ENCODE peak calls at places on chromosomes 1 and 21, in five cellular contexts. J is HepG2, N is K562, O is H1, U is GM12878. H is an unnamed sample.

GRCh38 chr1:233183226-233184020 is 112.1 kb downstream of the PCNX2 start:
- DNase-seq in O (no peak), N (no peak), U (no peak), J (no peak), H (no peak)

GRCh38 chr1:51867479-51868232 is 10.9 kb downstream of the NRDC start:
- DNase-seq in U (no peak), O (no peak), N (no peak), J (peak), H (no peak)

GRCh38 chr1:118948796-118949195 is 39.3 kb downstream of the TBX15 start:
- DNase-seq in U (no peak), J (no peak), N (no peak), O (no peak), H (no peak)

GRCh38 chr1:163361123-163361934 is 39.6 kb downstream of the NUF2 start:
- DNase-seq in O (no peak), J (peak), N (peak), U (no peak), H (peak)

GRCh38 chr1:154783976-154784375 is 86.1 kb downstream of the KCNN3 start:
- DNase-seq in J (no peak), O (no peak), U (no peak), N (no peak), H (no peak)

GRCh38 chr1:10633416-10633815 is 158.7 kb downstream of the PEX14 start:
- DNase-seq in J (no peak), N (no peak), O (no peak), U (no peak), H (no peak)

GRCh38 chr21:42590431-42591131 is 62.8 kb upstream of the PDE9A start:
- DNase-seq in O (no peak), J (no peak), N (no peak), U (no peak), H (no peak)

GRCh38 chr21:39258207-39258606 is 55.2 kb downstream of the BRWD1 start:
- DNase-seq in J (no peak), U (no peak), O (no peak), N (no peak), H (no peak)

GRCh38 chr1:5423109-5423508 is 569.1 kb downstream of the NPHP4 start:
- DNase-seq in O (no peak), U (no peak), J (no peak), N (no peak), H (no peak)

GRCh38 chr1:99969260-99969728 is 502 bp upstream of the SLC35A3 start:
- DNase-seq in O (no peak), N (peak), U (no peak), J (no peak), H (peak)

GRCh38 chr1:82091729-82092128 is 291.0 kb downstream of the ADGRL2 start:
- DNase-seq in U (no peak), N (no peak), J (no peak), O (no peak), H (no peak)

GRCh38 chr1:212606734-212607205 is 1.8 kb upstream of the ATF3 start:
- DNase-seq in N (peak), J (no peak), O (no peak), U (no peak), H (no peak)

GRCh38 chr1:172143384-172144025 is 277.0 kb upstream of the C1orf105 start:
- DNase-seq in J (no peak), O (no peak), N (no peak), U (no peak), H (no peak)

GRCh38 chr1:229199892-229200291 is 71.0 kb upstream of the RAB4A start:
- DNase-seq in U (no peak), N (peak), O (peak), J (no peak), H (no peak)

GRCh38 chr1:184418955-184419733 is 32.3 kb downstream of the C1orf21 start:
- DNase-seq in N (no peak), U (no peak), J (no peak), O (no peak), H (no peak)

GRCh38 chr1:235409045-235409820 is 42.0 kb downstream of the TBCE start:
- DNase-seq in N (no peak), U (no peak), O (no peak), J (peak), H (no peak)

GRCh38 chr1:205533729-205534443 is 29.4 kb downstream of the CDK18 start:
- DNase-seq in N (no peak), J (no peak), U (no peak), O (no peak), H (no peak)

GRCh38 chr1:34529935-34530859 is 224.7 kb upstream of the GJB5 start:
- DNase-seq in O (no peak), N (no peak), U (peak), J (no peak), H (no peak)

GRCh38 chr1:178684542-178685000 is 40.5 kb upstream of the RALGPS2 start:
- DNase-seq in O (no peak), U (no peak), J (peak), N (no peak), H (peak)

GRCh38 chr1:156146006-156146748 is 7.2 kb upstream of the SEMA4A start:
- DNase-seq in J (peak), N (peak), O (no peak), U (peak), H (peak)

GRCh38 chr1:55305735-55306134 is 90.6 kb upstream of the USP24 start:
- DNase-seq in N (no peak), U (no peak), O (no peak), J (no peak), H (no peak)

GRCh38 chr1:24551910-24552571 is 3.8 kb upstream of the NCMAP start:
- DNase-seq in O (no peak), J (peak), N (no peak), U (no peak), H (no peak)

GRCh38 chr1:45767035-45767434 is 16.6 kb upstream of the IPP start:
- DNase-seq in U (no peak), O (no peak), J (no peak), N (no peak), H (no peak)

GRCh38 chr1:37038703-37039093 is 4.4 kb upstream of the GRIK3 start:
- DNase-seq in N (no peak), O (no peak), U (no peak), J (no peak), H (no peak)

GRCh38 chr1:116166011-116166571 is 54.9 kb downstream of the MAB21L3 start:
- DNase-seq in O (no peak), J (no peak), U (no peak), N (no peak), H (no peak)

DNA sequence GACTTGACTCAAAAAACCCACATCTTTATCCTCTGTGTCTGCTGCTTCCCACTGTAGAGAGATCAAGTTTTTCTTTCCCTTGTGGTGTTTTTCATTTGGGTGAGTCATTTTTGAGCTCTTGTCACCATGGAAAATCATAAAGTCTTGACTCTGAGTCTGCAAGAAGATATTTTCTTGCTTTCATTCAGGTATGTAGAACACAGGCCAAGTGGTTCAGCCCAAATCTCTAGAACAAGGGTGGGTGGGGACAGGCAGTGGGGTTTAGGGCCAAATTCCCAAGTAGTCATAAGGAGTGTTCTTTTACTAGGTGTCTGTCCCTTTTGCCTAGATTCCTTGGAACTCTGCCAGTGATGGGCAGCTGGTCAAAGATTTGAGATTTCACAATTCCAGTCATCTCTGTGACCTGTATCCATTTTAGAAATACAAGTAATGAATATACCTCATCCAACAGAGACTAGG is 21.5 kb upstream of the ARHGAP29 start:
- DNase-seq in J (peak), N (no peak), U (no peak), O (no peak), H (peak)
- TF ChIP-seq ZNF274 in J (no peak), N (no peak), U (no peak), O (no peak), H (no peak)

DNA sequence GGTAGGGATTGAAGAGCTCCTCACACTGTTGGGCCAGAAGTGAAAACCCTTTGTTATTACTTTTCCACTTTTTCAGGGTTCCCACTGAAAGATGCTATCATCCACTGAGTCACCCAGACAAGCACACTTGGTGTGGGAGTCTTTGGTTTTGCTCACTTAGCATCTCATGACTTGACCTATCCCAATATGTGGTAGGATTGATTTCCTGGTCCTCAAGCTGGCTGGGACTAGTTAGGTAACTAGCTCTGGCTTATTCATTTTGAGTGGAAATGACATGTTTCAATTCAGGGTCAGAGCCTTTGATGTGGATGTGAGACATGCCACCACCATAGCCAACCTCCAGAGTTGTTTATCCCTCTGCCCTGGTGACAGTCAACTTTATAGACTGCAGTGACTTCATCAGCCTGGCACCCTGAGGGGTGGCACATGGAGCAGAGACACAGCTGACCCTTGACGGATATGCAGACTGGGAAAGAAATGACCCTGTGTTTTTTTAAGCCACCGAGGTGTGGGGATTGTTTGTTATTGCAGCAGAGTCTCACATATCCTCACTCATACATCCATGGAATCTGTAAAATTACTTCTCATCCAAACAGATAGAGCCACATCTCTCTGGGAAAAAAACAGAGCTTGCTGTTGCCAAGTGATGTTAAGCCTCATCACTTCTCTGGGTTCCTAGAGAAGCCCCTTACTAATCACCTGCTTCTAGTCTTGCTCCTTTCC is 699.9 kb downstream of the MATN1 start:
- DNase-seq in U (no peak), N (no peak), O (no peak), J (no peak), H (no peak)
- TF ChIP-seq SP1 in U (no peak), N (no peak), O (no peak), J (no peak), H (no peak)

GRCh38 chr1:227776277-227776676 is 39.2 kb upstream of the PRSS38 start:
- DNase-seq in U (no peak), J (no peak), N (no peak), O (no peak), H (no peak)

GRCh38 chr1:227774721-227775665 is 39.8 kb downstream of the SNAP47 start:
- DNase-seq in N (no peak), U (no peak), J (no peak), O (no peak), H (no peak)

GRCh38 chr1:227773558-227773957 is 38.3 kb downstream of the SNAP47 start:
- DNase-seq in J (no peak), N (no peak), O (no peak), U (no peak), H (no peak)

GRCh38 chr1:227775841-227776240 is 39.6 kb upstream of the PRSS38 start:
- DNase-seq in U (no peak), J (no peak), N (no peak), O (no peak), H (no peak)

DNA sequence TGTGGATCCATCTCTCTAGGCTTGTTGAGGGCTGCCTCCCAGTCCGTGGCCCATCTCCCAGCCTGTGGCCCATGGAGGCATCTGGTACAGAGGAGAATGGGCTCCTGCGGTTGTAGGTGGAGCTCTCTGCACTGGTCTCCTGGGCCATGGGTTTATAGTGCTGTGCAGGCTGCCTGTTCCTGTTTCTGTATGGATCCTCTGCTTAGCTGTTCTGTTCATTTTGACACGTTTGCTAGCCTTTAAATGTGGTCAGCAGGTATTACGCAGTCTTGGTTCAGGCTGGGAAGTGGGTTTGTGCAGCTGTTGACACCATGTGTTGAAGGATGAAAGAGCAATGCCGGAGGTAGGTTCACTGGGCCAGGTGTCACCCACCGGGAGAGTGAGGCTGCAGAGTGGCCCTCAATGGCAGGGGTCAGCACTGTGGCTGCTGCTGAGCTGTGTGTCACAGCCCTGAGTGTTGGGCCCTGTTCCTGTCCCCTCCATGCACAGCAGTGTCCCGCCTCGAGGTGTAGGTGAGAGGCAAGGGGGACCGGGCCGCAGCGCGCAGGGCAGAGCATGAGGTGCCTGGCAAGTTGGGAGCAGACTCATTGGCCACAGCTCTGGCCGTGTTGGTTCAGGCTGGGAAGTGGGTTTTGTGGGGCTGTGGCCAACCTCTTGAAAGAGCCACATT is 39.0 kb downstream of the SNAP47 start:
- DNase-seq in N (no peak), J (no peak), O (no peak), U (no peak), H (no peak)
- TF ChIP-seq YY1 in N (no peak), J (no peak), O (no peak), U (no peak), H (no peak)

GRCh38 chr1:180909005-180909414 is 3.7 kb upstream of the KIAA1614 start:
- DNase-seq in U (peak), N (no peak), J (no peak), O (peak), H (no peak)

GRCh38 chr1:180912211-180912800 is 391 bp upstream of the KIAA1614 start:
- DNase-seq in O (peak), U (no peak), N (no peak), J (no peak), H (no peak)

GRCh38 chr1:180909462-180909976 is 3.2 kb upstream of the KIAA1614 start:
- DNase-seq in U (peak), O (peak), N (no peak), J (no peak), H (no peak)

GRCh38 chr1:180912801-180913616 is at the start of gene KIAA1614:
- DNase-seq in J (no peak), N (no peak), U (no peak), O (peak), H (no peak)

GRCh38 chr1:180911640-180912161 is 996 bp upstream of the KIAA1614 start:
- DNase-seq in O (no peak), N (no peak), U (no peak), J (no peak), H (no peak)
- TF ChIP-seq ZNF274 in O (no peak), N (no peak), U (no peak), J (no peak), H (no peak)

GRCh38 chr1:245261786-245262185 is 107.0 kb downstream of the KIF26B start:
- DNase-seq in U (no peak), O (no peak), J (no peak), N (no peak), H (no peak)
- TF ChIP-seq SP1 in U (no peak), O (no peak), J (no peak), N (no peak), H (no peak)

DNA sequence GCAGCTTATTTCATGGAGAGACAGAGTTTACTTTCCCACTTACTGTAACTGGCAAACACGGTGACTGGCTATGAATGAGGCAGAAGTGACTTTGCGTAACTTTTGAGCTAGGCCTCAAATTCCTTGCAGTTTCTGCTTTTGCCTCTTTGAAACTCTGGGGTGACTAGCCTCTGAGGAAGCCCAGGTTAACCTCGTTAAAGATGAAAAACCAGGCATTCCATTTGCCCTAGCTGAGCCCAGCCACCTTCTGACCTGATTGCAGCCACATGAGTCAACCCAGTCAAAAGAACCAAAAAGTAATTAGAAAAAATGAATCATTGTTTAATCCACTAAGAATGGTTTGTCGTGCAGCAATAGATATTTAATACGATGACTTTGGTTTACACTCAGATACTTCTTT is 20.4 kb downstream of the PRMT6 start:
- DNase-seq in J (no peak), N (no peak), O (no peak), U (no peak), H (peak)
- TF ChIP-seq YY1 in J (no peak), N (no peak), O (no peak), U (no peak), H (no peak)

DNA sequence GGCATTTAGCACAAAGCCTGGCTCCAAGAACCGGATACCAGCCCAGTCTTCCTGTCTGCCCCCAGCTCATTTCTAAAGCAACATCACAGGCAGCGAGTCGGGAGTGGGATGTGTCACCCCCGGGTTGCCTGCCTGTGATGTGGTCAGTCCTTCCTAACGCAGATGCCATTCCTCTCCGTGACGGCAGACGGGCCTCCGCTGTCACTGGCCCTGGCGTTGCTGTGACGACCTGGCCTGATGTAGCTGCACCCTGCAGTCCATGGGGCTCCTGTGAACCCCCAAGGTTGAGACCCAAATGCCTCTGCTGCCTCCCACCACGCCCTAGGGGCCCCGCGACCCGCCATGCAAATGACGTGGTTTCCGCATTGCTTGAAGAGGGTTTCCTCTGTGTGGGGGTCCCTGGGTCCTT is 12.3 kb downstream of the TNFRSF1B start:
- DNase-seq in J (peak), O (no peak), U (no peak), N (no peak), H (peak)
- TF ChIP-seq ZNF274 in J (no peak), O (no peak), U (no peak), N (no peak), H (no peak)

GRCh38 chr1:216186816-216187215 is 236.4 kb downstream of the USH2A start:
- DNase-seq in O (no peak), U (no peak), J (no peak), N (no peak), H (no peak)
- TF ChIP-seq SP1 in O (no peak), U (no peak), J (no peak), N (no peak), H (no peak)

H was measured in HCT116.